ENCODE peak calls at places on chromosomes 2 and 18, in nine cellular contexts. P, F, I, Z, J, O, Y, B and T are unnamed samples.
A peak's percentile ranks its signal among the peaks of the same experiment; 100 is the strongest.

GRCh38 chr2:44668336-44668735 is 273.2 kb upstream of the SIX3 start:
- DNase-seq in Z (no peak), J (peak; percentile 84), P (no peak), O (peak; percentile 2), B (no peak), Y (no peak), F (peak; percentile 30), I (no peak), T (no peak)

GRCh38 chr2:235614900-235615712 is 121.3 kb downstream of the AGAP1 start:
- DNase-seq in J (no peak), F (no peak), I (peak; percentile 66), B (no peak), O (no peak), Z (peak; percentile 14), P (peak; percentile 20), Y (no peak), T (no peak)

GRCh38 chr2:131835621-131836091 is 308.0 kb downstream of the CCDC74A start:
- DNase-seq in B (no peak), J (no peak), I (no peak), F (no peak), O (no peak), Z (no peak), P (no peak), Y (no peak), T (no peak)

GRCh38 chr2:105299290-105299689 is 30.2 kb downstream of the TGFBRAP1 start:
- DNase-seq in B (no peak), J (peak; percentile 69), P (no peak), I (no peak), Y (no peak), O (no peak), Z (no peak), F (peak; percentile 25), T (no peak)

GRCh38 chr2:196181484-196181883 is 10.1 kb upstream of the STK17B start:
- DNase-seq in B (no peak), F (no peak), Y (no peak), O (no peak), Z (no peak), I (no peak), J (no peak), P (no peak), T (no peak)

GRCh38 chr2:240287496-240288086 is 147.1 kb upstream of the OTOS start:
- DNase-seq in F (no peak), I (no peak), Y (no peak), O (no peak), P (no peak), Z (no peak), B (no peak), J (no peak), T (peak; percentile 58)

GRCh38 chr18:48408727-48409590 is at the start of gene ZBTB7C:
- DNase-seq in I (peak; percentile 56), P (peak; percentile 28), J (peak; percentile 65), O (no peak), Z (peak; percentile 81), F (peak; percentile 86), B (no peak), Y (no peak), T (no peak)

GRCh38 chr2:240208096-240208495 is 67.6 kb upstream of the OTOS start:
- DNase-seq in Y (no peak), I (no peak), O (no peak), F (no peak), B (no peak), J (no peak), P (no peak), Z (no peak), T (no peak)

GRCh38 chr2:41937464-41937861 is 110.4 kb upstream of the PKDCC start:
- DNase-seq in F (peak; percentile 82), Z (no peak), J (peak; percentile 80), I (no peak), P (no peak), Y (no peak), O (no peak), B (no peak), T (no peak)

GRCh38 chr2:102575888-102576287 is 43.5 kb upstream of the SLC9A2 start:
- DNase-seq in Y (no peak), J (no peak), B (no peak), I (no peak), P (no peak), O (no peak), Z (no peak), F (no peak), T (no peak)

GRCh38 chr18:69250305-69251151 is 150.2 kb upstream of the DOK6 start:
- DNase-seq in Y (no peak), P (no peak), F (no peak), I (no peak), B (no peak), O (no peak), J (no peak), Z (no peak), T (no peak)

GRCh38 chr2:173934895-173935294 is 30.3 kb downstream of the SP3 start:
- DNase-seq in B (no peak), O (peak; percentile 33), F (no peak), P (no peak), Z (no peak), Y (no peak), J (no peak), I (no peak), T (no peak)

GRCh38 chr2:159713691-159714585 is 1.6 kb downstream of the MARCHF7 start:
- DNase-seq in J (no peak), Y (no peak), Z (no peak), B (no peak), P (no peak), F (no peak), I (no peak), O (no peak), T (no peak)

GRCh38 chr18:32139835-32140283 is 48.2 kb downstream of the RNF138 start:
- DNase-seq in Z (no peak), F (no peak), I (no peak), O (no peak), J (peak; percentile 19), Y (no peak), B (no peak), P (no peak), T (no peak)

GRCh38 chr2:204150695-204151240 is 214.2 kb downstream of the ICOS start:
- DNase-seq in Y (no peak), O (no peak), F (no peak), P (no peak), B (no peak), I (no peak), Z (no peak), J (peak; percentile 36), T (no peak)

GRCh38 chr2:196442211-196442610 is 197.3 kb upstream of the CCDC150 start:
- DNase-seq in Z (no peak), Y (no peak), F (no peak), J (no peak), B (no peak), I (no peak), P (no peak), O (no peak), T (no peak)

GRCh38 chr2:193973781-193974180 is 1683.2 kb upstream of the SLC39A10 start:
- DNase-seq in B (no peak), Y (no peak), P (no peak), Z (no peak), O (no peak), J (no peak), F (no peak), I (no peak), T (no peak)

GRCh38 chr2:120679526-120679925 is 56.1 kb upstream of the GLI2 start:
- DNase-seq in I (no peak), Y (no peak), P (no peak), J (no peak), B (no peak), F (no peak), Z (no peak), O (no peak), T (no peak)
- H3K36me3 ChIP-seq in I (no peaks in the 10 kb centered on the region), Y (no peaks in the 10 kb centered on the region), P (no peaks in the 10 kb centered on the region), J (no peaks in the 10 kb centered on the region), B (no peaks in the 10 kb centered on the region), F (no peaks in the 10 kb centered on the region), Z (no peaks in the 10 kb centered on the region), O (no peaks in the 10 kb centered on the region), T (no peaks in the 10 kb centered on the region)

DNA sequence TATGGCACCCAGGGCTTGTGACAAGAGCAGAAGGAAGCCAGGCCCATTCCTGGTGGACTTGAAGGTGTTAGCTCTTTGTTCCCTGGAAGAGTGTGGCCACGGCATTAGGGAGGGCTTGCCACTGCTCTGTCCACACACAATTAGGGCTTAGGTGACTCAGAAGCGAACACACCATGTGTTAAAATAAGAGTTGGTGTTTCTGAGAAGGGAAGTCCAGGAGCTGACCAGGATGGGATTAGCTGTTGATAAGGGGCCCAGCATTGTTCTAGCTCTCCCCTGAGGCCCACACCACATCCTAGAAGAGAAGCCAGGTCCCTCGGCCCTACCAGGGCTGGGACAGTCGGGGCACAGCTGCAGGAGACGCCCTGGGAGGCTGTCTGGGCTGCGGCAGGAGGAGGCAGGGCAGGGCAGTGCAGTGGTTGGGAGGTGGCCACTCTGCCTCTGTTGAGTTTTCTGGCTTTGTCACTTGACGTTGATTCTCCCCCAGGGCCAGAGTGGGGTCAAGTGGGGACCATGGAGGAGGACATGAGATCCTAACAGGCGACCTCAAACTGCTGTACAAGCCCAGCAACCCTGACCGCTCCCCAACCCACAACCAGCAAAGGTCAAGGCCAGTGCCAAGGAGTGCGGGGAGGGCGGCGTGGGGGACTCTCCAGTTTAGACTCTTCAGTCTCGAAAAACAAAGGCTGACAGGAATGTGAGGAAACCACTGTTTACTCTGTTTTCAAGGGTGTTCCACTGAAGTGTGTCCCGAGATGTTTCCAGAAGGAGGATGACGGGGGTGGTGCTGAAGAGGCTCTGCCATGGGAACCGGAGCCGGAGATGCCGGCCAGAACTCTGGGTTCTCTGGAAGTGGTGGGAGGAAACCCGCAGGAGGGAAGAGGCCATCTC is 16.8 kb downstream of the GNLY start:
- DNase-seq in Y (no peak), I (peak; percentile 81), F (no peak), J (no peak), O (no peak), P (peak; percentile 40), B (no peak), Z (no peak), T (peak; percentile 85)
- H3K4me1 ChIP-seq in Y (no peaks in the 10 kb centered on the region), I (peaks cover 50% of the 10 kb centered on the region), F (peaks cover 2% of the 10 kb centered on the region), J (no peaks in the 10 kb centered on the region), O (no peaks in the 10 kb centered on the region), P (peaks cover 54% of the 10 kb centered on the region), B (peaks cover 3% of the 10 kb centered on the region), Z (no peaks in the 10 kb centered on the region), T (peaks cover 5% of the 10 kb centered on the region)

DNA sequence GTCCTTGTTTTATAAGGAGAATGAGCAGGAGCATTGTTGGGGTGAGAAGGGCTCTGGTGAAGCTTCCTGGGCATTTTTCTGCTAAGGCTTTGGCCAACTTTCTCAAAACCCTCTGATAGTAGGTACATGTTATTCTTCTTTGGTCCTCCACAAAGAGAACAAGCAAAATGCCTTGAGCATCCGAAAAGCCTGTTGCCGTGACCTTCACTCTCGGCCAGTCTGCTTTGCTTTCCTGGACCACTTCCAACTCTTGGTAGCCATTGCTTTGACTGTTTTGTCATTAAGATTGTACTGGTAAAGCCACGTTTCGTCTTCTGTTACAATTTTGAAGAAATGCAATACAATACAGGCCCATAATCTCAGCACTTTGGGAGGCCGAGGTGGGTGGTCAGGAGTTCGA is 27.4 kb upstream of the ALLC start:
- DNase-seq in I (peak; percentile 34), B (no peak), P (no peak), Z (peak; percentile 15), Y (no peak), J (no peak), F (no peak), O (no peak), T (peak; percentile 42)
- H3K36me3 ChIP-seq in I (no peaks in the 10 kb centered on the region), B (no peaks in the 10 kb centered on the region), P (no peaks in the 10 kb centered on the region), Z (no peaks in the 10 kb centered on the region), Y (no peaks in the 10 kb centered on the region), J (no peaks in the 10 kb centered on the region), F (no peaks in the 10 kb centered on the region), O (no peaks in the 10 kb centered on the region), T (no peaks in the 10 kb centered on the region)

DNA sequence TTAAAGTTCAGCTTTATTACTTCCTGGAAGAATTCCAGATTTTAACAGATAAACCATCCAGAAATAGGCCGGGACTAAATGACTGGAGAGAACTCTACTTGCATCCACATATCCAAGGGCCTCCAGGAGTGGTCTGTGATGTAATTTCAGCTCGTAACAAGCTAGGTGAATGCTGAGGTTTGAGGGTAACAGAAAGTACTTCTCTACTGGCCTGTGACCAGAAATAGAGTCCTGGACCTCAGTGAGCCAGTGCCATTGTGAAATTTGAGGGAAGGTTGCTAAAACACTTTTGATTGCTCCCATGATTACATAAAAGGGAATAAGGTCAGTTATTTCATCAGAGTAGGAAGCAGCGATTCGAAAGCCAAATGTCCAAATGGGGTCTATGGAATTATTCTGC is 158.1 kb downstream of the DOCK10 start:
- DNase-seq in O (no peak), J (no peak), Z (no peak), Y (no peak), P (no peak), B (no peak), I (no peak), F (no peak), T (no peak)
- H3K4me1 ChIP-seq in O (no peaks in the 10 kb centered on the region), J (no peaks in the 10 kb centered on the region), Z (peaks cover 6% of the 10 kb centered on the region), Y (peaks cover 19% of the 10 kb centered on the region), P (peaks cover 4% of the 10 kb centered on the region), B (peaks cover 9% of the 10 kb centered on the region), I (no peaks in the 10 kb centered on the region), F (no peaks in the 10 kb centered on the region), T (peaks cover 24% of the 10 kb centered on the region)